ENCODE peak calls at places on chromosomes 6 and 20, in eight cellular contexts. N, J, Y, Z, H, A, V and K are unnamed samples.
A peak's percentile ranks its signal among the peaks of the same experiment; 100 is the strongest.

GRCh38 chr20:22216984-22217383 is 367.4 kb downstream of the FOXA2 start:
- DNase-seq in H (no peak), J (no peak), V (no peak), Z (no peak), N (no peak), A (no peak), Y (no peak), K (no peak)

GRCh38 chr6:94501546-94501945 is 1075.8 kb upstream of the MANEA start:
- DNase-seq in Z (peak; percentile 40), H (no peak), V (no peak), A (no peak), Y (no peak), N (no peak), J (no peak), K (no peak)

GRCh38 chr6:168342626-168343025 is 23.0 kb upstream of the DACT2 start:
- DNase-seq in V (no peak), Z (no peak), H (no peak), Y (no peak), N (no peak), J (no peak), A (no peak), K (no peak)

GRCh38 chr6:3385660-3386151 is 71.1 kb downstream of the SLC22A23 start:
- DNase-seq in N (no peak), V (no peak), A (peak; percentile 65), H (no peak), Y (no peak), Z (no peak), J (no peak), K (no peak)

GRCh38 chr6:3428700-3429099 is 28.1 kb downstream of the SLC22A23 start:
- DNase-seq in A (no peak), Y (no peak), H (no peak), Z (no peak), N (no peak), V (no peak), J (no peak), K (no peak)

GRCh38 chr6:43759926-43760798 is 9.8 kb upstream of the VEGFA start:
- DNase-seq in Y (no peak), V (no peak), N (no peak), A (no peak), J (no peak), Z (no peak), H (no peak), K (no peak)

GRCh38 chr20:61535091-61535490 is 283.0 kb downstream of the CDH4 start:
- DNase-seq in V (no peak), Y (no peak), Z (no peak), J (no peak), N (no peak), A (no peak), H (no peak), K (no peak)

GRCh38 chr6:168201383-168201782 is 118.2 kb downstream of the DACT2 start:
- DNase-seq in Y (no peak), J (no peak), A (no peak), H (no peak), Z (no peak), N (no peak), V (no peak), K (no peak)

GRCh38 chr6:143613749-143614148 is 64.0 kb upstream of the PHACTR2 start:
- DNase-seq in J (no peak), A (no peak), N (no peak), Y (no peak), V (no peak), H (no peak), Z (no peak), K (no peak)

GRCh38 chr6:160431231-160431630 is 83.1 kb downstream of the SLC22A3 start:
- DNase-seq in H (no peak), N (no peak), J (no peak), A (peak; percentile 76), Y (no peak), Z (peak; percentile 99), V (no peak), K (no peak)

GRCh38 chr6:54846857-54847721 is 518 bp downstream of the FAM83B start:
- DNase-seq in H (no peak), Z (no peak), J (no peak), V (no peak), N (no peak), Y (no peak), A (peak; percentile 42), K (no peak)

GRCh38 chr6:80437186-80437585 is 330.7 kb downstream of the BCKDHB start:
- DNase-seq in A (no peak), V (no peak), Z (no peak), H (no peak), J (no peak), Y (no peak), N (no peak), K (no peak)

GRCh38 chr6:131980338-131980790 is 29.2 kb upstream of the CCN2 start:
- DNase-seq in A (no peak), V (no peak), Y (no peak), H (no peak), J (no peak), Z (no peak), N (no peak), K (no peak)

GRCh38 chr20:62741701-62742491 is 33.3 kb downstream of the NTSR1 start:
- DNase-seq in J (no peak), Z (no peak), N (no peak), Y (no peak), A (peak; percentile 17), H (peak; percentile 9), V (no peak), K (no peak)

GRCh38 chr6:116439572-116439971 is 21.6 kb upstream of the CALHM6 start:
- DNase-seq in Z (no peak), Y (no peak), H (no peak), J (no peak), V (no peak), A (no peak), N (no peak), K (no peak)

GRCh38 chr6:20608905-20609304 is 74.6 kb downstream of the CDKAL1 start:
- DNase-seq in V (no peak), Y (no peak), J (no peak), N (no peak), A (no peak), H (no peak), Z (no peak), K (no peak)